ENCODE peak calls at places on chromosomes 2 and 18, in four cellular contexts. F is body of pancreas, E is colonic mucosa, K is left lung. L is an unnamed sample.

GRCh38 chr2:169512525-169512924 is 3.0 kb downstream of the KLHL41 start:
- DNase-seq in F (no peak), E (no peak), K (no peak), L (no peak)

GRCh38 chr2:118774458-118775133 is 72.9 kb downstream of the EN1 start:
- DNase-seq in F (peak; percentile 74), E (peak; percentile 34), K (peak; percentile 39), L (no peak)

GRCh38 chr2:21469158-21469557 is 345.4 kb downstream of the TDRD15 start:
- DNase-seq in F (no peak), K (no peak), E (no peak), L (no peak)

GRCh38 chr2:100381240-100381639 is 36.2 kb downstream of the CHST10 start:
- DNase-seq in F (peak; percentile 90), E (peak; percentile 75), K (peak; percentile 75), L (no peak)

GRCh38 chr2:1268034-1268433 is 145.2 kb upstream of the TPO start:
- DNase-seq in F (no peak), K (no peak), E (no peak), L (no peak)

GRCh38 chr2:236261452-236261851 is 2.8 kb downstream of the ASB18 start:
- DNase-seq in K (no peak), F (no peak), E (no peak), L (no peak)

GRCh38 chr2:99354060-99354459 is 16.9 kb downstream of the EIF5B start:
- DNase-seq in E (no peak), F (no peak), K (no peak), L (no peak)

GRCh38 chr2:54609241-54609640 is 114.2 kb upstream of the EML6 start:
- DNase-seq in F (no peak), E (no peak), K (no peak), L (no peak)

GRCh38 chr2:189222440-189222839 is 42.9 kb upstream of the COL5A2 start:
- DNase-seq in F (peak; percentile 76), K (peak; percentile 66), E (peak; percentile 47), L (no peak)

GRCh38 chr18:70423988-70424387 is 135.1 kb downstream of the SOCS6 start:
- DNase-seq in K (no peak), F (no peak), E (peak; percentile 60), L (no peak)

GRCh38 chr2:227509824-227510619 is 38.1 kb downstream of the AGFG1 start:
- DNase-seq in K (no peak), F (no peak), E (no peak), L (no peak)

GRCh38 chr2:147479363-147479762 is 365.5 kb upstream of the ACVR2A start:
- DNase-seq in K (no peak), E (no peak), F (no peak), L (no peak)

GRCh38 chr2:189022002-189022401 is 47.8 kb downstream of the COL3A1 start:
- DNase-seq in E (no peak), K (no peak), F (no peak), L (no peak)

DNA sequence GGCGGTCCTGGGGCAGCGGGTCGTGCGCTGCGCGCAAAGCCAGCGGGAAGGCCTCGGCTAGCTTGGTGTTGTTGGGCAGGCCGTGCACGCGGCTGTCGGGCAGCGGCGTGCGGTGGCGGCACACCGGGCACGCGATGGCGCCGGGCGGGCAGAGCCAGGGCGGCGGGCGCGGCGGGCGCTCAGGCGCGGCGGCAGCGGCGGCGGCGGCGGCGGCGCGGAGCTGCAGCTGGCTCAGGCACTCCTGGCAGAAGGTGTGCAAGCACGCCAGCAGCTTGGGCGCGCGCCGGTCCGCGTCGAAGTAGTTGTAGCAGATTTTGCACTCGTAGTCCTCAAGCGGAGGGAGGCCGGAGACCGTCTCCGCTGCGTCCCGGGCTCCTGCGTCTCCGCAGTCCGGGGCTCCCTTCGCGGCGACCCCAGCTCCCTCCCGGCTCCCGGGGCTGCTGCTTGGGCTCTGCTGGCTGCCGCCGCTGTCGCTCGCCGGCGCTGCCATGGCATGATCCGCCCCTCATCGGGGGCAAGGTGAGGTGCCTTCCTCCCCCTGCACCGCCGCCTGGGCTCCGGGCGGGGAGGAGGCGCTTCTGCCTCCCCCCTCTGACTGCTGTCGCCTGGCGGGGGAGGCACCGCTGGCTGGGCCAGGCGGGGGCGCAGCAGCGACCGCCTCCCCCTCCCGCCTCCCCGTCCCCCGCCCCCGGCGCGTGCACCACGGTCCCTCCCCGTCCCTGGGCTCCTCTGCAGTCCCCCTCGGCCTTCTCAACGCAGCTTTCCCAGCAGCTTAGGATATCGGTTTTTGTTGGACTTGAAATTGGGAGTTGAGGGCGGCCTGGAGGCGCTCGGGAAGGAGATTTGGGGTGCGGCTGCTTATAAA is 21.0 kb upstream of the PAX3 start:
- DNase-seq in E (peak; percentile 25), K (no peak), F (peak; percentile 38), L (no peak)
- H3K27me3 ChIP-seq in E (peaks cover 15% of the 10 kb centered on the region), K (peaks cover 84% of the 10 kb centered on the region), F (peaks cover 7% of the 10 kb centered on the region), L (peaks cover 14% of the 10 kb centered on the region)

GRCh38 chr2:23346781-23347180 is 38.2 kb upstream of the KLHL29 start:
- DNase-seq in F (no peak), E (no peak), K (no peak), L (no peak)
- H3K27me3 ChIP-seq in F (no peaks in the 10 kb centered on the region), E (no peaks in the 10 kb centered on the region), K (peaks cover 14% of the 10 kb centered on the region), L (peaks cover under 1% of the 10 kb centered on the region)

DNA sequence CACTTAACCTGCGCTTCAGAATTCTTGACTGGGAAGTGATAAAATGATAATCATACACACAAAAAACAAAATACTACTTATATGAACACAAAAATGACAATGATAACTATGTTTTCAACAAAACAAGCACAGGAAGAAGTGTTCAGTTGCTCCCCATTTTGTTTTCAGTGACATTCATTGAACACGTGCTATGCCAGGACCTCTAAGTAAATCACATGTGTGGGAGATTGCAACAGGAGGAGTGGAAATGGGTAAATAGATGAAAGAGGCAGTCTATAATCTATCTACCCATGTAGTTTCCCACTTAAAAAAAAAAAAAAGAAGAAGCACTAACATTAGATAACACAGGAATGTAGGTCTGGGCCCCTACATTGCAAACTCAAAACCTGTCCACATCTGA is 183.5 kb upstream of the HNRNPA3 start:
- DNase-seq in F (no peak), K (no peak), E (no peak), L (no peak)
- H3K27me3 ChIP-seq in F (no peaks in the 10 kb centered on the region), K (no peaks in the 10 kb centered on the region), E (no peaks in the 10 kb centered on the region), L (peaks cover 4% of the 10 kb centered on the region)

GRCh38 chr2:237859082-237859433 is 365 bp upstream of the RAMP1 start:
- DNase-seq in E (no peak), K (no peak), F (peak; percentile 39), L (no peak)

GRCh38 chr2:237859533-237860272 is at the start of gene RAMP1:
- DNase-seq in E (no peak), F (peak; percentile 59), K (no peak), L (no peak)

GRCh38 chr2:237858294-237859081 is 935 bp upstream of the RAMP1 start:
- DNase-seq in E (peak; percentile 60), F (peak; percentile 84), K (peak; percentile 64), L (peak; percentile 51)

GRCh38 chr2:237860273-237860935 is 981 bp downstream of the RAMP1 start:
- DNase-seq in E (no peak), F (peak; percentile 51), K (no peak), L (no peak)

GRCh38 chr2:237857791-237858190 is 1.6 kb upstream of the RAMP1 start:
- DNase-seq in F (no peak), E (no peak), K (no peak), L (no peak)
- H3K27me3 ChIP-seq in F (no peaks in the 10 kb centered on the region), E (no peaks in the 10 kb centered on the region), K (peaks cover 45% of the 10 kb centered on the region), L (no peaks in the 10 kb centered on the region)

GRCh38 chr18:59579509-59579908 is 117.7 kb downstream of the CCBE1 start:
- DNase-seq in K (no peak), F (no peak), E (no peak), L (no peak)
- H3K27me3 ChIP-seq in K (no peaks in the 10 kb centered on the region), F (no peaks in the 10 kb centered on the region), E (no peaks in the 10 kb centered on the region), L (no peaks in the 10 kb centered on the region)

DNA sequence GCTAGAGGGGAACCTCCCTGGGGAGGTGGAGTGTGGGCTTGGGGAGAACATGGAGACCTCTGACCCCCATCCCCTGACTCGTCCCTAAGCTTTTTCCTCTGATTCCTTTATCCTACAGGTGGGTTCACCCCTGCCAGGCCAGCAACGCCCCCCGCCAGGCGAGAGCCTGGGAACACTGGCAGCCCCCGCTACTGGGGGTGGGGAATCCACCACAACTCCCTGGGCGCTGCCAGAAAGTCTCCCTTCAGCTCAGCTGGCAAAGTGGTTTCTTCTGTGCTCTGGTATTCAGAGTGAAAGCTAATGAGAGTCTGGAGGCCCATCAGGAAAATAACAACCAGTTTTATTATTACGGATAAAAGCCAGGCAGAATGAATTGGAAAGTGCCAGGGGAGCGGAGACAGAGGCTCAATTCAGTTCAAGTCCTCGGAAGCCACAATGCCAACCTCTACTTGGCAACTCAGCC is 2.8 kb downstream of the DIPK1C start:
- DNase-seq in K (no peak), E (no peak), F (no peak), L (no peak)
- H3K27me3 ChIP-seq in K (peaks cover 63% of the 10 kb centered on the region), E (peaks cover 42% of the 10 kb centered on the region), F (peaks cover 25% of the 10 kb centered on the region), L (peaks cover 40% of the 10 kb centered on the region)

DNA sequence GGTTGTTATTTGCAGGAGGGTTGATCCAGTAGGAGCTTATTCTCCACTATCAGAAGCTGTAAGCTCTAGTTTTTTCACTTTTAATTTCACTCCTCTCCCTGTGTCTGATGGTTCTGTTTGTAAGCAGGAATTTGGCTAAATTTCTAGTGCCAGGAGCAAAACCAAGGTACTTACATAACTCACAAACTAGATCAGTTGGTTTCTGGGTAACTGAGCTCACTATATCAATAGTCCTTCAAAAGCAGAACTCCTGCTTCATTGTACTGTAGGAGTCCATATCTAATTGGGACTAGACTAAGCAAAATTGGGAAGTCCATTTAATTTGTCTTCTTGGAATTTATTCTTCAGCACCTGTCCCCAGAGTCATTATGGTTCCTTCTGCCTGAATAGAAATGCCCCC is 20.1 kb upstream of the RAX start:
- DNase-seq in K (no peak), E (no peak), F (no peak), L (no peak)
- H3K27me3 ChIP-seq in K (peaks cover 21% of the 10 kb centered on the region), E (peaks cover 4% of the 10 kb centered on the region), F (no peaks in the 10 kb centered on the region), L (peaks cover 16% of the 10 kb centered on the region)

GRCh38 chr18:61608306-61608705 is 275.1 kb downstream of the CDH20 start:
- DNase-seq in K (no peak), E (no peak), F (no peak), L (no peak)

GRCh38 chr18:61606068-61606660 is 272.9 kb downstream of the CDH20 start:
- DNase-seq in E (no peak), K (no peak), F (peak; percentile 13), L (no peak)

GRCh38 chr18:61606759-61607158 is 273.5 kb downstream of the CDH20 start:
- DNase-seq in K (peak; percentile 65), E (peak; percentile 33), F (peak; percentile 45), L (peak; percentile 64)

GRCh38 chr18:61612517-61612916 is 279.3 kb downstream of the CDH20 start:
- DNase-seq in F (no peak), E (no peak), K (no peak), L (no peak)

GRCh38 chr18:61609131-61609530 is 275.9 kb downstream of the CDH20 start:
- DNase-seq in K (no peak), F (no peak), E (no peak), L (no peak)
- H3K27me3 ChIP-seq in K (peaks cover 9% of the 10 kb centered on the region), F (no peaks in the 10 kb centered on the region), E (no peaks in the 10 kb centered on the region), L (no peaks in the 10 kb centered on the region)

DNA sequence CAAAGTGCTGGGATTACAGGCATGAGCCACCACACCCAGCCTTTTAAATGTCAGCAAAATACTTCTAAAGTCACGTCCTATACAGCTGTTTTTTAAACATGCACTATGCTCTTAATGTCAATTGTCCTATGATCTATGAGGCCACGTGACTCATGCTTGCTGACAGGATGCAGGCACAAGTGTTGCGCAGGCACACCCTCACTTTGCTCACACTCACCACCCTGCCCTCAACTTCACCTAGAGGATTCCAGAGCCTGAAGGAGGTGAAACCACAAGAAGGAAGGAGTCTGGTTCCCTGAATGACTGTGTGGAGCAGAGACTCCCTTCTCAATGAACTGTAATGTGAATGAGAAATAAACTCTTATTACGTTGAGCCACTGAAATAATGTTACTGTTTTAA is 68.8 kb upstream of the KIDINS220 start:
- DNase-seq in K (no peak), F (no peak), E (peak; percentile 36), L (no peak)
- H3K27me3 ChIP-seq in K (no peaks in the 10 kb centered on the region), F (no peaks in the 10 kb centered on the region), E (no peaks in the 10 kb centered on the region), L (no peaks in the 10 kb centered on the region)

L was measured in kidney epithelial cell.